ENCODE peak calls at places on chromosomes 2 and 18, in five cellular contexts. N is cardiac muscle cell, Y is endothelial cell, O is uterus, J is foreskin fibroblast. Q is an unnamed sample.

GRCh38 chr2:193965263-193965662 is 1691.8 kb upstream of the SLC39A10 start:
- DNase-seq in N (no peak), Y (no peak), O (no peak), J (no peak), Q (no peak)

GRCh38 chr18:6609882-6610281 is 119.6 kb upstream of the ARHGAP28 start:
- DNase-seq in N (no peak), Y (no peak), O (no peak), J (no peak), Q (no peak)

GRCh38 chr18:12377556-12378553 is 828 bp upstream of the AFG3L2 start:
- DNase-seq in N (no peak), Y (no peak), O (peak; percentile 15), J (no peak), Q (no peak)

GRCh38 chr2:68819556-68819955 is 51.6 kb downstream of the BMP10 start:
- DNase-seq in N (peak; percentile 43), Y (no peak), O (no peak), J (no peak), Q (no peak)

GRCh38 chr2:27914046-27914792 is 23.7 kb downstream of the BABAM2 start:
- DNase-seq in N (no peak), Y (no peak), O (no peak), J (peak; percentile 73), Q (no peak)

GRCh38 chr18:68564348-68564747 is 150.6 kb downstream of the TMX3 start:
- DNase-seq in N (no peak), Y (no peak), O (no peak), J (no peak), Q (no peak)

GRCh38 chr2:223674998-223675609 is 72.9 kb upstream of the SCG2 start:
- DNase-seq in N (peak; percentile 60), Y (peak; percentile 27), O (no peak), J (peak; percentile 70), Q (peak; percentile 37)

GRCh38 chr2:25543939-25544338 is 129.4 kb downstream of the DTNB start:
- DNase-seq in N (no peak), Y (no peak), O (no peak), J (no peak), Q (no peak)

GRCh38 chr2:238860966-238861730 is 13.3 kb downstream of the TWIST2 start:
- DNase-seq in N (no peak), Y (no peak), O (peak; percentile 50), J (peak; percentile 85), Q (no peak)

GRCh38 chr18:30177056-30177455 is 865.5 kb downstream of the DSC3 start:
- DNase-seq in N (peak; percentile 25), Y (no peak), O (no peak), J (no peak), Q (peak; percentile 42)

GRCh38 chr2:219273887-219274391 is 5.2 kb upstream of the DNAJB2 start:
- DNase-seq in N (no peak), Y (no peak), O (no peak), J (no peak), Q (peak; percentile 98)

GRCh38 chr18:44678725-44679055 is 2.0 kb upstream of the SETBP1 start:
- DNase-seq in N (no peak), Y (no peak), O (no peak), J (no peak), Q (no peak)

GRCh38 chr2:127428815-127429109 is 10.5 kb downstream of the PROC start:
- DNase-seq in N (no peak), Y (no peak), O (no peak), J (no peak), Q (no peak)

GRCh38 chr2:74511104-74511989 is 2.9 kb upstream of the TLX2 start:
- DNase-seq in N (no peak), Y (no peak), O (no peak), J (peak; percentile 39), Q (no peak)

GRCh38 chr2:122031544-122032263 is 276.3 kb downstream of the TSN start:
- DNase-seq in N (peak; percentile 55), Y (no peak), O (no peak), J (peak; percentile 9), Q (no peak)

GRCh38 chr18:58953627-58954026 is 89.0 kb downstream of the ZNF532 start:
- DNase-seq in N (peak; percentile 39), Y (no peak), O (no peak), J (no peak), Q (no peak)

GRCh38 chr2:16248571-16249105 is 308.3 kb downstream of the MYCN start:
- DNase-seq in N (no peak), Y (no peak), O (no peak), J (no peak), Q (no peak)

GRCh38 chr18:77622009-77622692 is 372.5 kb downstream of the GALR1 start:
- DNase-seq in N (no peak), Y (no peak), O (no peak), J (no peak), Q (no peak)

GRCh38 chr18:38579764-38580163 is 1014.2 kb upstream of the CELF4 start:
- DNase-seq in N (no peak), Y (no peak), O (no peak), J (no peak), Q (no peak)

GRCh38 chr2:205218056-205218455 is 464.2 kb upstream of the NRP2 start:
- DNase-seq in N (no peak), Y (no peak), O (no peak), J (peak; percentile 57), Q (no peak)

GRCh38 chr2:125085904-125086303 is 1060.8 kb downstream of the CNTNAP5 start:
- DNase-seq in N (no peak), Y (no peak), O (no peak), J (no peak), Q (no peak)

GRCh38 chr2:103739216-103739615 is 977.4 kb downstream of the TMEM182 start:
- DNase-seq in N (no peak), Y (no peak), O (no peak), J (no peak), Q (no peak)

GRCh38 chr2:122255924-122256323 is 500.5 kb downstream of the TSN start:
- DNase-seq in N (no peak), Y (no peak), O (no peak), J (no peak), Q (peak; percentile 54)

GRCh38 chr2:67996772-67997527 is 65.9 kb downstream of the C1D start:
- DNase-seq in N (no peak), Y (no peak), O (no peak), J (no peak), Q (peak; percentile 78)

GRCh38 chr2:56703001-56703400 is 519.2 kb downstream of the CCDC85A start:
- DNase-seq in N (no peak), Y (no peak), O (no peak), J (no peak), Q (no peak)

GRCh38 chr2:144510206-144510991 is 9.5 kb downstream of the ZEB2 start:
- DNase-seq in N (no peak), Y (no peak), O (no peak), J (peak; percentile 81), Q (no peak)

GRCh38 chr2:241506793-241507429 is 1.5 kb downstream of the STK25 start:
- DNase-seq in N (no peak), Y (peak; percentile 28), O (no peak), J (no peak), Q (no peak)

GRCh38 chr2:96265349-96265839 is 403 bp downstream of the TMEM127 start:
- DNase-seq in N (no peak), Y (no peak), O (no peak), J (peak; percentile 56), Q (no peak)

GRCh38 chr2:96265840-96266569 is at the start of the genes CIAO1 and TMEM127:
- DNase-seq in N (peak; percentile 99), Y (peak; percentile 97), O (peak; percentile 99), J (peak; percentile 99), Q (peak; percentile 92)

GRCh38 chr2:96264086-96264485 is 1.7 kb downstream of the TMEM127 start:
- DNase-seq in N (peak; percentile 43), Y (no peak), O (no peak), J (peak; percentile 69), Q (no peak)

GRCh38 chr2:96262306-96262705 is 3.5 kb downstream of the TMEM127 start:
- DNase-seq in N (no peak), Y (no peak), O (no peak), J (peak; percentile 50), Q (no peak)

GRCh38 chr2:96264656-96265348 is 995 bp downstream of the TMEM127 start:
- DNase-seq in N (peak; percentile 33), Y (peak; percentile 50), O (no peak), J (peak; percentile 69), Q (no peak)
- TF ChIP-seq CTCF in N (peak; percentile 50), Y (no peak), O (peak; percentile 22), J (peak; percentile 58), Q (peak; percentile 14)

GRCh38 chr2:35033748-35034147 is 1321.8 kb upstream of the CRIM1 start:
- DNase-seq in N (no peak), Y (no peak), O (no peak), J (no peak), Q (no peak)

GRCh38 chr2:35035883-35036282 is 1319.7 kb upstream of the CRIM1 start:
- DNase-seq in N (no peak), Y (no peak), O (no peak), J (no peak), Q (peak; percentile 18)
- TF ChIP-seq CTCF in N (no peak), Y (no peak), O (no peak), J (no peak), Q (peak; percentile 16)

GRCh38 chr2:53035153-53035552 is 732.5 kb upstream of the CHAC2 start:
- DNase-seq in N (no peak), Y (no peak), O (no peak), J (no peak), Q (no peak)

GRCh38 chr2:53036196-53036595 is 731.4 kb upstream of the CHAC2 start:
- DNase-seq in N (no peak), Y (no peak), O (no peak), J (peak; percentile 55), Q (no peak)

DNA sequence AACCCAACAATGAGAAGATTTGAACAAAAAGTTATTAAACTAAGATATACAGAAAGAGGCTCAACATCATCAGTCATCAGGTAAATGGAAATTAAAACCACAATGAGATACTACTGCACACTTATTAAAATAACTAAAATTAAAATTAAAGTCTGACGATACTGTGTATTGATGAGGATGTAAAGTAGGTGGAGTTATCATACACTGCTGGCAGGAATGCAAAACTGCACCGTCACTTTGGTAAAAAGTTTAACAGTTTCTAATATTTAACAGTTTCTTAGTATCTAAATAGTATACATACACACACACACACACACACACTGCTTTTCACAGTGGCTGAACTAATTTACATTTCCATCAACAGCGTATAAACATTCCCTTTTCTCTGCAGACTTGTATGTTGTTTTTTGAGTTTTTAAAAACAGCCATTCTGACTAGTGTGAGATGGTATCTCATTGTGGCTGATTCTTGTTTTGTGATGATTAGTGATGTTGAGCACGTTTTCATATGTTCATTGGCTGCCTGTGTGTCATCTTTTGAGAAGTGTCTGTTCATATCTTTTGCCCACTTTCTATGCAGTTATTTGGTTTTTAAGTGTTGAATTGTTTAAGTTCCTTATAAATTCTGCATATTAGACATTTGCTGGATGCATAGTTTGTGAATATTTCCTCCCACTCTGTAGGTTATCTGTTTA is 726.9 kb upstream of the CHAC2 start:
- DNase-seq in N (no peak), Y (no peak), O (no peak), J (no peak), Q (no peak)
- TF ChIP-seq CTCF in N (peak; percentile 6), Y (peak; percentile 62), O (no peak), J (no peak), Q (no peak)

DNA sequence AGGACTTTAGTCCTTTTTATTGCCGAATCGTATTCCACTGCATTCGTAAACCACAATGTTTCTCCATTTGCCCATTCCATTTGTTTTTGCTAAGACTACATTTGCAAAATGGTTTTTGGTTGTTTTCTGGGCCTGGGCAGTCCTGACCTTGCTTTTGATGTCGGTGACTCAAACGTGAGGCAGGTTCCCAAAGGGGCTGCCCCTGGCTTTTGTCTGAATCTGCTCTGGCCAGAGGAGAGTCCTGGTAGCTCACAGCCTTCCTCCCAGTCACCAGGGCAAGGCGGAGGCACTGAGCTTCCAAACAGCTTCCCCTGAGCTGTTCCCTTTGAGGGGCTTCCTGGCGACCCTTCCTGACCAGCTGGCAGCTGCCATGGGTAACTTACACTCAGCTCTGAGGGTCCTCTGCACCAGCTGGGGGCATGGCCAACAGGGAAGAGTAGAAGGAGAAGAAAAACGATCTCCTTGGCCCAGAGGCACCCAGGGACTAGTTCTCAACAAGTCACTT is 47.8 kb downstream of the EDAR start:
- DNase-seq in N (no peak), Y (no peak), O (no peak), J (no peak), Q (no peak)
- TF ChIP-seq CTCF in N (no peak), Y (no peak), O (no peak), J (no peak), Q (no peak)

Q was measured in bronchial epithelial cell.